ENCODE peak calls at places on chromosomes 6 and 20, in seven cellular contexts. B is kidney tubule cell; O is BJ; H is activated CD4-positive, alpha-beta T cell treated with anti-CD3 and anti-CD28 coated beads, Interleukin-2, amount 50 U/mL, for 1 hour; U is DMS153; F is A549; W is RWPE1. V is an unnamed sample.

GRCh38 chr6:139338845-139339244 is 35.6 kb downstream of the CITED2 start:
- DNase-seq in U (no peak), F (no peak), B (no peak), O (peak; percentile 42), H (no peak), W (no peak), V (no peak)

GRCh38 chr20:17992224-17992637 is 23.4 kb downstream of the MGME1 start:
- DNase-seq in B (no peak), O (no peak), F (no peak), U (no peak), H (no peak), W (no peak), V (no peak)

GRCh38 chr20:61631770-61632169 is 379.7 kb downstream of the CDH4 start:
- DNase-seq in F (no peak), O (no peak), H (no peak), B (no peak), U (no peak), W (no peak), V (no peak)

GRCh38 chr6:74579794-74580193 is 626.1 kb downstream of the COL12A1 start:
- DNase-seq in F (no peak), B (no peak), O (no peak), W (no peak), H (no peak), U (no peak), V (no peak)

GRCh38 chr6:31057426-31058003 is 47.2 kb downstream of the MUC22 start:
- DNase-seq in W (peak; percentile 59), U (no peak), H (no peak), O (no peak), F (no peak), B (peak; percentile 88), V (peak; percentile 33)

GRCh38 chr20:21968486-21968885 is 263.0 kb downstream of the PAX1 start:
- DNase-seq in U (no peak), H (no peak), F (peak; percentile 25), W (no peak), O (no peak), B (no peak), V (no peak)

GRCh38 chr20:33651562-33652048 is 10.5 kb upstream of the C20orf144 start:
- DNase-seq in U (no peak), F (no peak), O (no peak), H (no peak), W (no peak), B (no peak), V (no peak)

GRCh38 chr20:12012241-12013222 is 94.8 kb downstream of the BTBD3 start:
- DNase-seq in U (no peak), W (peak; percentile 64), O (no peak), F (peak; percentile 65), B (peak; percentile 77), H (no peak), V (peak; percentile 51)

GRCh38 chr6:71619836-71620235 is 266.5 kb upstream of the RIMS1 start:
- DNase-seq in U (no peak), O (no peak), B (no peak), F (no peak), W (no peak), H (no peak), V (no peak)

GRCh38 chr6:134223761-134224445 is 94.0 kb downstream of the SGK1 start:
- DNase-seq in O (no peak), B (peak; percentile 72), W (no peak), U (no peak), H (no peak), F (no peak), V (peak; percentile 18)

GRCh38 chr6:106757267-106757666 is 127.9 kb downstream of the QRSL1 start:
- DNase-seq in H (no peak), U (peak; percentile 73), B (no peak), W (no peak), O (no peak), F (peak; percentile 20), V (no peak)

GRCh38 chr6:170011233-170012142 is 260.1 kb downstream of the ERMARD start:
- DNase-seq in F (no peak), B (no peak), O (no peak), W (no peak), U (no peak), H (no peak), V (no peak)

GRCh38 chr6:19535351-19535750 is 301.8 kb upstream of the ID4 start:
- DNase-seq in H (no peak), F (no peak), U (peak; percentile 83), W (no peak), O (no peak), B (no peak), V (no peak)

GRCh38 chr6:90025418-90026089 is 131.3 kb downstream of the GJA10 start:
- DNase-seq in O (peak; percentile 86), B (peak; percentile 86), U (peak; percentile 73), W (peak; percentile 71), F (peak; percentile 5), H (no peak), V (peak; percentile 16)

V was measured in RCC 7860.